ENCODE peak calls at places on chromosomes 4 and X, in seven cellular contexts. C, W, B, H, V, U and D are unnamed samples.

GRCh38 chr4:9977518-9978031 is 43.7 kb downstream of the SLC2A9 start:
- DNase-seq in C (no peak), W (no peak), B (no peak), H (no peak), V (no peak), U (no peak), D (no peak)

GRCh38 chrX:37697169-37697760 is 11.7 kb downstream of the XK start:
- DNase-seq in C (no peak), W (no peak), B (peak; percentile 64), H (no peak), V (no peak), U (no peak), D (no peak)

GRCh38 chr4:133096972-133097371 is 52.1 kb upstream of the PCDH10 start:
- DNase-seq in C (no peak), W (no peak), B (no peak), H (no peak), V (no peak), U (no peak), D (no peak)

GRCh38 chrX:115031989-115032388 is 14.6 kb upstream of the IL13RA2 start:
- DNase-seq in C (no peak), W (no peak), B (no peak), H (no peak), V (no peak), U (no peak), D (no peak)

GRCh38 chr4:65071532-65071931 is 598.8 kb downstream of the EPHA5 start:
- DNase-seq in C (no peak), W (no peak), B (no peak), H (no peak), V (no peak), U (no peak), D (no peak)

GRCh38 chr4:73019462-73020047 is 50.0 kb downstream of the COX18 start:
- DNase-seq in C (peak; percentile 32), W (peak; percentile 23), B (no peak), H (no peak), V (no peak), U (no peak), D (no peak)

GRCh38 chr4:92305148-92305877 is 1.5 kb downstream of the GRID2 start:
- DNase-seq in C (no peak), W (no peak), B (peak; percentile 43), H (no peak), V (peak; percentile 93), U (peak; percentile 46), D (no peak)

GRCh38 chrX:109714340-109714958 is 18.6 kb downstream of the ACSL4 start:
- DNase-seq in C (no peak), W (no peak), B (no peak), H (no peak), V (no peak), U (no peak), D (no peak)

GRCh38 chr4:38601244-38601915 is 62.6 kb upstream of the KLF3 start:
- DNase-seq in C (no peak), W (peak; percentile 49), B (peak; percentile 49), H (no peak), V (no peak), U (no peak), D (no peak)

GRCh38 chr4:78210694-78211093 is 153.6 kb downstream of the FRAS1 start:
- DNase-seq in C (no peak), W (no peak), B (no peak), H (no peak), V (no peak), U (peak; percentile 50), D (no peak)

DNA sequence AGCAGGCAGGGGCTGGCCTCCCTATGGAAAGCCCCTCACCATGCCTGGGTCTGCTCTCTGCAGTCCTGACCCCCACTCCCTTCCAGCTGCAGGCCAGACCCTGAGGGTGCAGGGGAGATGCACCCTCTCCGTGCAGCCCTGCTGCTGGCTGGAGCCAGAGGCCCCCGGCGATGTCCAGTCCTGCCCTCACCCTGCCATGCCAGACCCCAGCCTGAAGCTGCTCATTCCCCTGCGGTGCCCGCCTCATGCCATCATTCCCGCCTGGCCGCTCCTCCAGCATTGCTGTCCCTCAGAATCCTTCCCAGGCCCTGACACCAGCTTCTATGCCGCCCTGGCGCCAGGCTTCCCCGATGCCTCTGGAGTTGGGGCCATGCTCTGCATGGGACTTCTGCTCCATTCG is 72.4 kb downstream of the SORCS2 start:
- DNase-seq in C (no peak), W (no peak), B (no peak), H (no peak), V (no peak), U (no peak), D (no peak)
- H3K4me1 ChIP-seq in C (no peaks in the 10 kb centered on the region), W (no peaks in the 10 kb centered on the region), B (no peaks in the 10 kb centered on the region), H (peaks cover 8% of the 10 kb centered on the region), V (peaks cover 4% of the 10 kb centered on the region), U (no peaks in the 10 kb centered on the region), D (peaks cover 13% of the 10 kb centered on the region)

GRCh38 chr4:153539058-153539826 is 73.1 kb downstream of the TMEM131L start:
- DNase-seq in C (no peak), W (no peak), B (no peak), H (no peak), V (no peak), U (no peak), D (no peak)
- TF ChIP-seq POLR2A in C (no peak), W (no peak), B (no peak), H (no peak), V (no peak), U (no peak), D (no peak)

GRCh38 chr4:2811830-2812599 is 19.1 kb downstream of the SH3BP2 start:
- DNase-seq in C (peak; percentile 55), W (peak; percentile 59), B (peak; percentile 82), H (peak; percentile 85), V (no peak), U (peak; percentile 95), D (peak; percentile 70)
- H3K4me1 ChIP-seq in C (peaks cover 65% of the 10 kb centered on the region), W (peaks cover 43% of the 10 kb centered on the region), B (peaks cover 37% of the 10 kb centered on the region), H (peaks cover 71% of the 10 kb centered on the region), V (peaks cover 19% of the 10 kb centered on the region), U (peaks cover 28% of the 10 kb centered on the region), D (peaks cover 50% of the 10 kb centered on the region)

GRCh38 chrX:154367474-154368308 is 6.7 kb downstream of the FLNA start:
- DNase-seq in C (no peak), W (no peak), B (no peak), H (no peak), V (no peak), U (no peak), D (no peak)

GRCh38 chrX:154369453-154370299 is 4.8 kb downstream of the FLNA start:
- DNase-seq in C (peak; percentile 61), W (peak; percentile 87), B (no peak), H (no peak), V (peak; percentile 65), U (peak; percentile 74), D (peak; percentile 67)

GRCh38 chrX:154370300-154370881 is 4.0 kb downstream of the FLNA start:
- DNase-seq in C (no peak), W (no peak), B (no peak), H (no peak), V (no peak), U (no peak), D (no peak)

GRCh38 chrX:154366666-154367055 is 7.8 kb downstream of the FLNA start:
- DNase-seq in C (no peak), W (no peak), B (no peak), H (no peak), V (no peak), U (no peak), D (peak; percentile 31)

GRCh38 chrX:154368630-154369452 is 5.6 kb downstream of the FLNA start:
- DNase-seq in C (peak; percentile 69), W (peak; percentile 66), B (peak; percentile 61), H (peak; percentile 91), V (no peak), U (peak; percentile 93), D (peak; percentile 33)
- TF ChIP-seq POLR2A in C (peak; percentile 24), W (peak; percentile 10), B (no peak), H (no peak), V (no peak), U (no peak), D (no peak)

DNA sequence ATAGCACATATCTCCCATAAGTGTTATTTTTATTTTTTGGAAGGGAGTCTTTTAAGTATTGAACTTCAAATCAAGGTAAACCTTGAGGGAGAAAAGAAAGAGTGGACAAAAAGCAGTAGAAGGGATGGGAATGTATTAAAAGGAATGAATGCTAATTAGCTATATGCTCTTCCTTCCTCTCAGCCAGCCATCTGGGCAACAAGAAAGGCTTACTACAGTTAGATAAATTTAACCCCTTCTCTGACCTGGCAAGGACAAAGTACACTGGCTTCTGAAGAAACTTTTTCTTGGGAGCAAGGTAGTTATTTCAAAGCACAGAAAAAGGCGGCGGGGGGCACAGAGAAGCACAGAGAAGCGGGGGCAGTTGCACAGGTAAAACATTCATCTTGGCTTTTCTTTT is 54.6 kb downstream of the GAB1 start:
- DNase-seq in C (no peak), W (no peak), B (no peak), H (no peak), V (no peak), U (no peak), D (no peak)
- H3K4me1 ChIP-seq in C (peaks cover 70% of the 10 kb centered on the region), W (peaks cover 49% of the 10 kb centered on the region), B (peaks cover 22% of the 10 kb centered on the region), H (peaks cover 31% of the 10 kb centered on the region), V (peaks cover 5% of the 10 kb centered on the region), U (no peaks in the 10 kb centered on the region), D (peaks cover 87% of the 10 kb centered on the region)

DNA sequence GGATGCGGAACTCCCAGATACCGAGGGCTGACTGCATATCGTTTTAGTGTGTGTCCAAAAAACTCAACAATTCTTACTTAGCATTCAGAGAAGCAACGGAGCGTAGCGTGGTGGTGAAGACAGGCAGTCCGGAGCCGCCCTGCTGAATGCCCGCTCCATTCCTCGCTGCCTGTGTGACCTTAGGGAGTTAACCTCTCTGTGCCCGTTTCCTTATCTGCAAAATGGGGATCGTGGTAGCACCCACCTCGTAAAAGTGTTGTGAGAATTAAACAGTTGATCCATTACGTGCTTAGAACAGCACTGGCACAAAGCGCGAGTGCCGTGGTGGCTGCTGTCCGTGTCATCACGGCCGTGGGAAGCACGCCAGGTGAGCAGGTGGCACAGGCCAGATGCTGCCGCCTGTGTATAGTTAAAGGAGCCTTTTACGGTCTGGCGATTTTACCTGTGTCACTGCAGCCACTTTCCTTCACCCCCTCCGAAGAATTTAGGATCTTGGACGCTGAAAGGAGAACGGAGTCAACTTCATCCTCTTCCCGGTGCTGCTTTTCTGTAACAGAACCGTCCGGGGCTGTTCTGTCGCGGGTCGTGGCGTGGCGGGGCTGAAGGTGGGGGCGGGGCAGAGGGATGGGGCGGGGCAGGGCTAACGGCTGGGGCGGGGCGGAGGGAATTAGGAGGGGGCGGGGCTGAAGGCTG is 884 bp downstream of the CCDC110 start:
- DNase-seq in C (peak; percentile 28), W (peak; percentile 4), B (peak; percentile 76), H (peak; percentile 88), V (peak; percentile 71), U (peak; percentile 84), D (peak; percentile 54)
- TF ChIP-seq POLR2A in C (no peak), W (no peak), B (no peak), H (no peak), V (no peak), U (no peak), D (no peak)